ENCODE peak calls at places on chromosomes 6 and 20, in five cellular contexts. One of them, this sample, is unnamed.

GRCh38 chr20:14688045-14688444 is 350.6 kb upstream of the FLRT3 start:
- DNase-seq in neuronal stem cell: no peak
- DNase-seq in mesenchymal stem cell: no peak
- DNase-seq in H9: no peak
- DNase-seq in IMR-90: no peak
- DNase-seq in this sample: no peak

GRCh38 chr20:23114018-23114417 is 27.9 kb upstream of the CD93 start:
- DNase-seq in neuronal stem cell: no peak
- DNase-seq in mesenchymal stem cell: no peak
- DNase-seq in H9: no peak
- DNase-seq in IMR-90: no peak
- DNase-seq in this sample: no peak

GRCh38 chr6:2876210-2877056 is 26.7 kb downstream of the SERPINB9 start:
- DNase-seq in H9: no peak
- DNase-seq in IMR-90: peak; percentile 81
- DNase-seq in mesenchymal stem cell: peak; percentile 91
- DNase-seq in neuronal stem cell: no peak
- DNase-seq in this sample: peak; percentile 80

GRCh38 chr6:133055527-133055966 is 185.6 kb upstream of the EYA4 start:
- DNase-seq in H9: peak; percentile 62
- DNase-seq in neuronal stem cell: no peak
- DNase-seq in mesenchymal stem cell: no peak
- DNase-seq in IMR-90: no peak
- DNase-seq in this sample: no peak

GRCh38 chr6:90027004-90027403 is 132.7 kb downstream of the GJA10 start:
- DNase-seq in mesenchymal stem cell: no peak
- DNase-seq in H9: no peak
- DNase-seq in IMR-90: no peak
- DNase-seq in neuronal stem cell: no peak
- DNase-seq in this sample: no peak

GRCh38 chr6:3326179-3326971 is 67.6 kb downstream of the PSMG4 start:
- DNase-seq in IMR-90: no peak
- DNase-seq in H9: no peak
- DNase-seq in neuronal stem cell: no peak
- DNase-seq in mesenchymal stem cell: no peak
- DNase-seq in this sample: peak; percentile 96

GRCh38 chr6:45835725-45836437 is 179.8 kb downstream of the CLIC5 start:
- DNase-seq in IMR-90: no peak
- DNase-seq in mesenchymal stem cell: no peak
- DNase-seq in H9: no peak
- DNase-seq in neuronal stem cell: no peak
- DNase-seq in this sample: peak; percentile 67

GRCh38 chr20:46583411-46584214 is 33.2 kb upstream of the OCSTAMP start:
- DNase-seq in mesenchymal stem cell: no peak
- DNase-seq in IMR-90: no peak
- DNase-seq in neuronal stem cell: peak; percentile 79
- DNase-seq in H9: peak; percentile 86
- DNase-seq in this sample: no peak

GRCh38 chr20:61765081-61765870 is 300.4 kb downstream of the TAF4 start:
- DNase-seq in mesenchymal stem cell: no peak
- DNase-seq in H9: no peak
- DNase-seq in neuronal stem cell: no peak
- DNase-seq in IMR-90: no peak
- DNase-seq in this sample: no peak

GRCh38 chr6:160132776-160133338 is 11.2 kb downstream of the SLC22A1 start:
- DNase-seq in mesenchymal stem cell: no peak
- DNase-seq in neuronal stem cell: no peak
- DNase-seq in H9: no peak
- DNase-seq in IMR-90: peak; percentile 63
- DNase-seq in this sample: no peak

GRCh38 chr6:44933113-44933512 is 395.0 kb upstream of the RUNX2 start:
- DNase-seq in H9: no peak
- DNase-seq in mesenchymal stem cell: no peak
- DNase-seq in IMR-90: no peak
- DNase-seq in neuronal stem cell: no peak
- DNase-seq in this sample: no peak

GRCh38 chr6:126535138-126535537 is 195.2 kb downstream of the CENPW start:
- DNase-seq in neuronal stem cell: no peak
- DNase-seq in mesenchymal stem cell: no peak
- DNase-seq in IMR-90: no peak
- DNase-seq in H9: no peak
- DNase-seq in this sample: no peak

GRCh38 chr6:12886961-12887775 is 170.6 kb downstream of the PHACTR1 start:
- DNase-seq in neuronal stem cell: no peak
- DNase-seq in IMR-90: no peak
- DNase-seq in mesenchymal stem cell: no peak
- DNase-seq in H9: peak; percentile 65
- DNase-seq in this sample: no peak

GRCh38 chr6:51019785-51020184 is 201.1 kb downstream of the TFAP2B start:
- DNase-seq in neuronal stem cell: no peak
- DNase-seq in H9: no peak
- DNase-seq in IMR-90: no peak
- DNase-seq in mesenchymal stem cell: no peak
- DNase-seq in this sample: no peak

GRCh38 chr20:50012282-50013263 is 29.8 kb downstream of the SNAI1 start:
- DNase-seq in IMR-90: no peak
- DNase-seq in mesenchymal stem cell: no peak
- DNase-seq in neuronal stem cell: no peak
- DNase-seq in H9: no peak
- DNase-seq in this sample: no peak

GRCh38 chr20:50015993-50016770 is 33.4 kb downstream of the SNAI1 start:
- DNase-seq in mesenchymal stem cell: peak; percentile 76
- DNase-seq in neuronal stem cell: no peak
- DNase-seq in H9: no peak
- DNase-seq in IMR-90: no peak
- DNase-seq in this sample: no peak

GRCh38 chr20:50013976-50014375 is 31.2 kb downstream of the SNAI1 start:
- DNase-seq in IMR-90: no peak
- DNase-seq in mesenchymal stem cell: no peak
- DNase-seq in H9: no peak
- DNase-seq in neuronal stem cell: no peak
- DNase-seq in this sample: no peak

GRCh38 chr20:50015636-50015992 is 32.8 kb downstream of the SNAI1 start:
- DNase-seq in neuronal stem cell: no peak
- DNase-seq in mesenchymal stem cell: no peak
- DNase-seq in H9: no peak
- DNase-seq in IMR-90: no peak
- DNase-seq in this sample: no peak

DNA sequence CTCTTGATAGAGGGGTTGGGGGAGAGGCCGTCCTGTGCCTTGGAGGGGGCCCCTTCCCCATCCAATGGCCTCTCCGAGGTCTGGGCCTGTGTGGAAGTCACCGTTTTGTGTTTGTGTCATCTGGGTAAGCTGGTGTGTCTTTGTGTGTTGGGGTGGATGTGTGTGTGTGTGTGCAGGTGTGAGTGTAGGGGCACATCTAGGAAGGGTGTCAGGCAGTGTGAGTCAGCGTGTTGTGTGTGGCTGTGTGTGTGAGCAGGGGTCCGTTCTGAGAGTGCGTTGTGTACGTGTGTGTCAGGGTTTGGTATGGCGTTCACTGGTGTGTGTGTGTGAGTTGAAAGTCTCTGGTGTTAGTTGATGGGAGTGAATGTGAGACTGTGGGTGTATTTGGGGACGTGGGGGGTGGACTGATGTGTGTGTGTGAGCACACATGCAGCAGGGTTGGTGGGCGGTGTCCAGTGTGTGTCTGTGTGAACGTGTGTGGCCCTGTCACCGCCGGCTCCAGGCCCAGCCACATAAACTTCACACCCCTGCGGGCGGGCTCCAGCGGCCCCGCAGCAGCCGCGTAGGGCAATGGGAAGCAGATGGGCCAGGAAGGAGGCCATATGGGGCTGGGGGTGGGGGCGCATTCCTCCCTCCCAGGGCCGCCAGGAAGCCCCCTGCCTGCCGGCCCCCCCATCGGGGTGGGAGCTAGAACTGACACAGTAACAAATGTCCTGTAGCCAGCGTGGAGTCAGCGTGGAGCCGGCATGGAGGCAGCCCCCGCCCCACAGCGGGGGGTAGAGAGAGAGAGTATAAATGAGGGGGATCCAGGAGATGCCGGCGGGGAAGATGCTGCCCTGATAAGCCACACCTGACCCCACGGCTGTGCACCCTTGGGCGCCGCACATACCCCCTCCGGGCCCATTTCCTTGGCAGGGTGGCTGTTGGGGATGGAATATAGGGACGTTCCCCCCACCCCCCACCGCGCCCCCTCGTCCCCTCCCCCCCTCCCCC is 32.1 kb downstream of the SNAI1 start:
- DNase-seq in neuronal stem cell: no peak
- DNase-seq in H9: no peak
- DNase-seq in IMR-90: no peak
- DNase-seq in mesenchymal stem cell: no peak
- DNase-seq in this sample: no peak
- H4K91ac ChIP-seq in neuronal stem cell: no peak overlapping the region
- H4K91ac ChIP-seq in H9: no peak overlapping the region
- H4K91ac ChIP-seq in IMR-90: no peak overlapping the region
- H4K91ac ChIP-seq in mesenchymal stem cell: peak overlapping the region; percentile 67
- H4K91ac ChIP-seq in this sample: peak overlapping the region; percentile 90

GRCh38 chr6:131948692-131949614 is 2.2 kb downstream of the CCN2 start:
- DNase-seq in H9: no peak
- DNase-seq in mesenchymal stem cell: peak; percentile 87
- DNase-seq in neuronal stem cell: no peak
- DNase-seq in IMR-90: peak; percentile 92
- DNase-seq in this sample: peak; percentile 93

GRCh38 chr6:131949909-131950766 is 1.0 kb downstream of the CCN2 start:
- DNase-seq in H9: peak; percentile 84
- DNase-seq in neuronal stem cell: peak; percentile 69
- DNase-seq in IMR-90: peak; percentile 92
- DNase-seq in mesenchymal stem cell: peak; percentile 93
- DNase-seq in this sample: peak; percentile 47

GRCh38 chr6:131949615-131949908 is 1.6 kb downstream of the CCN2 start:
- DNase-seq in IMR-90: peak; percentile 91
- DNase-seq in neuronal stem cell: no peak
- DNase-seq in mesenchymal stem cell: peak; percentile 97
- DNase-seq in H9: no peak
- DNase-seq in this sample: peak; percentile 71

GRCh38 chr6:131951576-131952230 is 531 bp upstream of the CCN2 start:
- DNase-seq in H9: no peak
- DNase-seq in mesenchymal stem cell: no peak
- DNase-seq in neuronal stem cell: no peak
- DNase-seq in IMR-90: no peak
- DNase-seq in this sample: no peak

GRCh38 chr6:131950767-131951575 is at the start of gene CCN2:
- DNase-seq in neuronal stem cell: peak; percentile 96
- DNase-seq in H9: peak; percentile 97
- DNase-seq in IMR-90: peak; percentile 100
- DNase-seq in mesenchymal stem cell: peak; percentile 93
- DNase-seq in this sample: peak; percentile 92
- H2BK5ac ChIP-seq in neuronal stem cell: peak within 1 kb of the TSS; percentile 95
- H2BK5ac ChIP-seq in H9: peak within 1 kb of the TSS; percentile 41
- H2BK5ac ChIP-seq in IMR-90: peak within 1 kb of the TSS; percentile 85
- H2BK5ac ChIP-seq in mesenchymal stem cell: peak within 1 kb of the TSS; percentile 96
- H2BK5ac ChIP-seq in this sample: peak within 1 kb of the TSS; percentile 93

DNA sequence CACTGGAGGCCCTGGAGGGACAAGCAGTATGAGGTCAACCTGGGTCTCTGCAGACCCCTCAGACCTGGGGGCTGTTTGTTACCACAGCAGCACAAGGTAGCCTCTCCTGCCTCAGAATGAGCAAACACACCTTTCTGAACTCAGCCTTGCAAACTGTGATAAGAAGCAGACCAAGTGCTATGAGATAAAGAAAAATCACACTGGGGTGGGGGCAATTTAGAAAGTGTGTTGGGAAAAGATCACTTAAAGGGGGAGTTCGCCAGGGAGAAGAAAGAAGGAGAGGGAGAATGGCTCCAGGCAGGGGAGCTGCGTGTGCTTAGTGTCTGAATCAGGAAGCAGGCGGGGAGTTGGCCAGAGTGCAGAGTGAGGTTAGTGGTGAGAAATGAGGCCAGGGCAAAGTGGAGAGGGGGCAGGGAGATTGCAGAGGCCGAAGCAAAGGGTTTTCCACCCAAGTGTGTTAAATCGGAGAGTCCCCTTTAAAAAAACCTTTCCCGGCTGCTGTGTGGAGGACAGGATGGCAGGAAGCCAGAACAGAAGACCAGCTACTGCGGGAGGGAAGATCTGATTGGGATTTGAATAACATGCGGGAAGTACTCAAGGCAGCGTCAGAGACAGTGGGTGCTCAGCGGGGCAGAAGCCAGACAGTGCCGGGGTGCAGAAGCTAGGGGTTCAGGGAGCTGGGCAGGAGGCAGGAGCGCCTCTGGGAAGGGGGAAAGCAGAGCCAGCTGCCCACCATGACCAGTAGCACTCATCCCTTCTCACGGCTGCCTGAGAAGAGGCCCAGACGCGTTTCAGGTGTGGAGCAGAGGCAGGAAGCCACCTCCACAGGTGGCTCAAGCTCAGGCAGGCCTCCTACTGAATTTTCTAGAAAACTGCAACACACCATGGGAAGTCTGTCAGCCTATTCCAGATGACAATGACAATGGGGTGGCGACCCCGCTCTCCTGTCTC is 9.0 kb downstream of the ADA start:
- DNase-seq in neuronal stem cell: no peak
- DNase-seq in mesenchymal stem cell: peak; percentile 97
- DNase-seq in IMR-90: peak; percentile 82
- DNase-seq in H9: peak; percentile 79
- DNase-seq in this sample: peak; percentile 28
- H2AFZ ChIP-seq in neuronal stem cell: peak overlapping the region; percentile 86
- H2AFZ ChIP-seq in mesenchymal stem cell: peak overlapping the region; percentile 68
- H2AFZ ChIP-seq in IMR-90: peak overlapping the region; percentile 85
- H2AFZ ChIP-seq in H9: no peak overlapping the region
- H2AFZ ChIP-seq in this sample: peak overlapping the region; percentile 79

GRCh38 chr20:58745391-58745790 is 52.8 kb downstream of the NPEPL1 start:
- DNase-seq in mesenchymal stem cell: no peak
- DNase-seq in neuronal stem cell: no peak
- DNase-seq in IMR-90: no peak
- DNase-seq in H9: no peak
- DNase-seq in this sample: no peak
- H4K91ac ChIP-seq in mesenchymal stem cell: no peak overlapping the region
- H4K91ac ChIP-seq in neuronal stem cell: no peak overlapping the region
- H4K91ac ChIP-seq in IMR-90: no peak overlapping the region
- H4K91ac ChIP-seq in H9: no peak overlapping the region
- H4K91ac ChIP-seq in this sample: no peak overlapping the region

DNA sequence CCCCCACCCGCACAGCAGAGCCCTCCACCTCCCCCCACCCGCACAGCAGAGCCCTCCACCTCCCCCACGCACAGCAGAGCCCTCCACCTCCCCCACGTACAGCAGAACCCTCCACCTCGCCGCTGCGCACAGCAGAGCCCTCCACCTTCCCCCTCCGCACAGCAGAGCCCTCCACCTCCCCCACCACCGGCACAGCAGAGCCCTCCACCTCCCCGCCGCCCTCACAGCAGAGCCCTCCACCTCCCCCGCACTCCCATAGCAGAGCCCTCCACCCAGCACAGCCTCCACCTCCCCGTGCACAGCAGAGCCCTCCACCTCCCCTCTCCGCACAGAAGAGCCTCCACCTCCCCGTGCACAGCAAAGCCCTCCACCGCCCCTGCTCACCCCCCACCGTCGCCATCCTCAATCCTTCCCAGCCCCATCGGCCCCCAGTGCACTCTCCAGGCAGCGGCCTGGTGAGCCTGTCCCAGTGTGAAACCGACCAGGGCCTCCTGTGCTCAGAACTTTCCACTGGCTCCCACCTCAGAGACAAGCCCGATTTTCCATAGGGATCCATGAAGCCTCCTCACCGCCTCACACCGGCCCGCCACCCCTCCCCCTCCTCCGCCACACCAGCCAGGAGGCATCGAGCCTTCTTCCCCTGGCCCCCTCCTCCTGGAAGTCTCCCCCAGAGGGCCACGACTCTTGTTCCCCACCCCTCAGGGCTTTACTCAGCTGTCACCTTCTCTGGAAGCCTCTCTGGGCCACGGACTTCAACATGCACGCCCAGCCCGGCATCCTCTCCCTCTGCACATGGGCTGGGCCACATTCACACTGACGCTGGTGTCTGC is 347.1 kb downstream of the ZFAND3 start:
- DNase-seq in neuronal stem cell: no peak
- DNase-seq in IMR-90: no peak
- DNase-seq in H9: no peak
- DNase-seq in mesenchymal stem cell: no peak
- DNase-seq in this sample: no peak
- H2BK5ac ChIP-seq in neuronal stem cell: no peak overlapping the region
- H2BK5ac ChIP-seq in IMR-90: no peak overlapping the region
- H2BK5ac ChIP-seq in H9: no peak overlapping the region
- H2BK5ac ChIP-seq in mesenchymal stem cell: no peak overlapping the region
- H2BK5ac ChIP-seq in this sample: no peak overlapping the region

This sample was measured in trophoblast cell.